ENCODE peak calls at places on chromosomes 5 and 9, in seven cellular contexts. A is A549, L is uterus, E is heart left ventricle, Y is stomach, F is tibial nerve, K is esophagus squamous epithelium. O is an unnamed sample.

GRCh38 chr5:170681013-170681433 is 102.5 kb upstream of the GABRP start:
- DNase-seq in A (peak; percentile 6), L (no peak), E (peak; percentile 34), Y (no peak), F (no peak), K (no peak), O (no peak)

GRCh38 chr5:132098151-132098594 is 24.6 kb downstream of the CSF2 start:
- DNase-seq in A (no peak), L (no peak), E (no peak), Y (no peak), F (no peak), K (no peak), O (no peak)

GRCh38 chr9:131676431-131676972 is 63.4 kb downstream of the RAPGEF1 start:
- DNase-seq in A (no peak), L (no peak), E (no peak), Y (no peak), F (no peak), K (no peak), O (no peak)

GRCh38 chr9:106860731-106861584 is 2.0 kb upstream of the ZNF462 start:
- DNase-seq in A (peak; percentile 14), L (peak; percentile 56), E (peak; percentile 60), Y (no peak), F (peak; percentile 13), K (no peak), O (no peak)

GRCh38 chr5:125698420-125698819 is 724.8 kb upstream of the GRAMD2B start:
- DNase-seq in A (no peak), L (no peak), E (no peak), Y (no peak), F (no peak), K (no peak), O (no peak)

GRCh38 chr9:121652037-121652837 is 803 bp downstream of the DAB2IP start:
- DNase-seq in A (no peak), L (peak; percentile 43), E (peak; percentile 68), Y (peak; percentile 67), F (no peak), K (no peak), O (no peak)

GRCh38 chr5:20034717-20035116 is 46.7 kb upstream of the CDH18 start:
- DNase-seq in A (no peak), L (no peak), E (no peak), Y (no peak), F (no peak), K (no peak), O (no peak)

GRCh38 chr5:69288668-69289067 is 43.9 kb downstream of the CCDC125 start:
- DNase-seq in A (no peak), L (no peak), E (no peak), Y (no peak), F (no peak), K (no peak), O (no peak)

GRCh38 chr5:74581988-74582365 is 58.6 kb downstream of the ENC1 start:
- DNase-seq in A (no peak), L (no peak), E (no peak), Y (no peak), F (no peak), K (no peak), O (no peak)

GRCh38 chr5:77630246-77631165 is 8.0 kb downstream of the OTP start:
- DNase-seq in A (peak; percentile 83), L (no peak), E (no peak), Y (peak; percentile 43), F (no peak), K (no peak), O (no peak)

GRCh38 chr5:50873594-50874276 is 207.3 kb downstream of the PARP8 start:
- DNase-seq in A (no peak), L (no peak), E (no peak), Y (no peak), F (no peak), K (no peak), O (no peak)

GRCh38 chr9:19049872-19050636 is 827 bp downstream of the RRAGA start:
- DNase-seq in A (no peak), L (no peak), E (no peak), Y (no peak), F (no peak), K (no peak), O (no peak)

GRCh38 chr5:864492-865167 is 13.8 kb upstream of the ZDHHC11 start:
- DNase-seq in A (no peak), L (no peak), E (no peak), Y (no peak), F (no peak), K (no peak), O (no peak)

GRCh38 chr5:28430565-28431178 is 1392.3 kb upstream of the CDH9 start:
- DNase-seq in A (peak; percentile 6), L (no peak), E (no peak), Y (no peak), F (no peak), K (no peak), O (no peak)

GRCh38 chr9:137188490-137189296 is at the start of the genes ANAPC2 and SSNA1:
- DNase-seq in A (peak; percentile 96), L (peak; percentile 94), E (peak; percentile 91), Y (peak; percentile 95), F (peak; percentile 85), K (peak; percentile 62), O (peak; percentile 91)
- TF ChIP-seq POLR2A in A (peak; percentile 65), L (peak; percentile 72), E (no peak), Y (no peak), F (peak; percentile 68), K (peak; percentile 89), O (peak; percentile 88)

GRCh38 chr5:14109041-14109747 is 33.9 kb upstream of the TRIO start:
- DNase-seq in A (peak; percentile 33), L (no peak), E (peak; percentile 30), Y (peak; percentile 33), F (no peak), K (no peak), O (no peak)

GRCh38 chr5:14109771-14110170 is 33.4 kb upstream of the TRIO start:
- DNase-seq in A (peak; percentile 12), L (no peak), E (no peak), Y (no peak), F (no peak), K (no peak), O (no peak)

GRCh38 chr5:14110196-14110595 is 32.9 kb upstream of the TRIO start:
- DNase-seq in A (peak; percentile 17), L (no peak), E (no peak), Y (no peak), F (no peak), K (no peak), O (no peak)

GRCh38 chr5:14107536-14107935 is 35.6 kb upstream of the TRIO start:
- DNase-seq in A (no peak), L (no peak), E (no peak), Y (no peak), F (no peak), K (no peak), O (no peak)

GRCh38 chr5:14108170-14108996 is 34.8 kb upstream of the TRIO start:
- DNase-seq in A (peak; percentile 85), L (peak; percentile 60), E (peak; percentile 51), Y (peak; percentile 71), F (peak; percentile 46), K (no peak), O (peak; percentile 68)
- H3K4me3 ChIP-seq in A (no peak overlapping the region), L (peak overlapping the region; percentile 6), E (peak overlapping the region; percentile 32), Y (peak overlapping the region; percentile 26), F (no peak overlapping the region), K (no peak overlapping the region), O (peak overlapping the region; percentile 35)

DNA sequence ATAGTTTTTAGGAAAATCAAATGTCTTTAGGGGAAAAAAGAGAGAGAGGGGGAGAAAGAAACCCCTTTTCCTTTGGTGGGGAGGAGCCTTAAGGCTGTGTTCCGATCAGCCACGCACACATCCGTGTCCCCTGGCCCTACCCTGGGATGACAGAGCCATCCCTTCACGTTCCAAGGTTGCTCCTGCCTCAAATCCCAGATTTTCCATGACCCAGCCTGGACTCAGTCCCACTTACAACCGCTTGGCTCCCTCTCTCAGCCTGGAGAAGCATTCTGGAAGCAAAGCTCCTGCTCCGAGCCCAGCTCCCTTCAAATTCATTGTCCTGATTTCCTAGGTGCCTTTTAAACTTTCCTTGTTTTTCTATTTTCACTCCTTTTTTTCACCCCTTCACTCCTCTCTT is 78.5 kb downstream of the COL27A1 start:
- DNase-seq in A (no peak), L (peak; percentile 83), E (no peak), Y (no peak), F (no peak), K (no peak), O (no peak)
- H3K27ac ChIP-seq in A (no peak overlapping the region), L (peak overlapping the region; percentile 71), E (peak overlapping the region; percentile 41), Y (no peak overlapping the region), F (peak overlapping the region; percentile 66), K (no peak overlapping the region), O (no peak overlapping the region)

DNA sequence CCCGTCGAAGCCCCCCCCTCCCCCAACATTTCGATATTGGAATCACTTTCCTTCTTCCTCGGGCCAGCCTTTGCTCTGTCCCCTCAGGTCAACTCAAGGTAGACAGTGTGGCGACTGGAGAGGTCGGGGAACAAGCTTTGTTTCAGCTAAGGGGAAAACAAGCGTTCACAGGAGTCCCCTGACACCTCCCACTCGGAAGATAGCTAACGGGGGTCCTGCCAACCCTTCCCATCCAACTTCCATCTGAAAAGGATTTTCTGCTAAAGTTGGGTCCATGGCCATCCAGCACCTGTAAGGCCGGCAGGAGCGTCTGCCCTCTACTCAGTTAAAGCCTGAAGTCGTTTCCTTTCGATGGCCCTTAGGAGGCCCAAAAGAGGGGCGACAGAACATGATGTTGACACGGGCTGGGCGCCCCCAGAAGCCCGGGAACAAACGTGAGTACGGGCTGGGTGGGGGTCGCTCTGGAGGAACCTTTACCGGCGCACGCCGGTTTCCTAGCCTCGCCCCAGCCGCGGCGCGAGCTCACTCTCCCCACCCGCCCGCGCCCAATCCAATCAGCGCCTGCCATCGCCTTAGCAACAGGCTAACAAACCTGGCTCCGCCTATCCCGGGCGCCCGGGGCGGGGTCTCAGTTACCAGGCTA is 2.5 kb downstream of the ARRDC3 start:
- DNase-seq in A (peak; percentile 94), L (peak; percentile 98), E (peak; percentile 98), Y (peak; percentile 99), F (peak; percentile 99), K (peak; percentile 96), O (peak; percentile 99)
- TF ChIP-seq POLR2A in A (no peak), L (peak; percentile 92), E (peak; percentile 73), Y (no peak), F (peak; percentile 90), K (no peak), O (no peak)

GRCh38 chr5:149455889-149456409 is 76.9 kb upstream of the IL17B start:
- DNase-seq in A (no peak), L (peak; percentile 68), E (peak; percentile 83), Y (no peak), F (no peak), K (no peak), O (no peak)
- H3K4me3 ChIP-seq in A (no peak overlapping the region), L (no peak overlapping the region), E (no peak overlapping the region), Y (no peak overlapping the region), F (no peak overlapping the region), K (no peak overlapping the region), O (no peak overlapping the region)